ENCODE peak calls at places on chromosomes 1 and 21, in five cellular contexts. One of them, this sample, is unnamed.

GRCh38 chr21:46214478-46215340 is 13.9 kb downstream of the LSS start:
- DNase-seq in nephron progenitor cell: no peak
- DNase-seq in psoas muscle: no peak
- DNase-seq in progenitor cell of endocrine pancreas: no peak
- DNase-seq in GM10248: no peak
- DNase-seq in this sample: no peak

GRCh38 chr1:199522936-199523335 is 504.6 kb upstream of the NR5A2 start:
- DNase-seq in nephron progenitor cell: no peak
- DNase-seq in psoas muscle: no peak
- DNase-seq in progenitor cell of endocrine pancreas: no peak
- DNase-seq in GM10248: no peak
- DNase-seq in this sample: no peak

GRCh38 chr1:202952818-202953217 is 5.3 kb downstream of the ADIPOR1 start:
- DNase-seq in nephron progenitor cell: no peak
- DNase-seq in psoas muscle: no peak
- DNase-seq in progenitor cell of endocrine pancreas: no peak
- DNase-seq in GM10248: no peak
- DNase-seq in this sample: no peak

GRCh38 chr1:59046730-59047157 is 250.2 kb upstream of the FGGY start:
- DNase-seq in nephron progenitor cell: no peak
- DNase-seq in psoas muscle: no peak
- DNase-seq in progenitor cell of endocrine pancreas: no peak
- DNase-seq in GM10248: peak
- DNase-seq in this sample: no peak

GRCh38 chr1:222369991-222370910 is 177.7 kb downstream of the HHIPL2 start:
- DNase-seq in nephron progenitor cell: no peak
- DNase-seq in psoas muscle: no peak
- DNase-seq in progenitor cell of endocrine pancreas: no peak
- DNase-seq in GM10248: no peak
- DNase-seq in this sample: no peak

GRCh38 chr1:177975588-177976495 is 6.0 kb upstream of the SEC16B start:
- DNase-seq in nephron progenitor cell: no peak
- DNase-seq in psoas muscle: no peak
- DNase-seq in progenitor cell of endocrine pancreas: no peak
- DNase-seq in GM10248: no peak
- DNase-seq in this sample: peak

GRCh38 chr1:17419626-17420328 is 19.7 kb downstream of the RCC2 start:
- DNase-seq in nephron progenitor cell: peak
- DNase-seq in psoas muscle: peak
- DNase-seq in progenitor cell of endocrine pancreas: peak
- DNase-seq in GM10248: peak
- DNase-seq in this sample: no peak

GRCh38 chr1:32761253-32761877 is 55.8 kb downstream of the YARS1 start:
- DNase-seq in nephron progenitor cell: no peak
- DNase-seq in psoas muscle: no peak
- DNase-seq in progenitor cell of endocrine pancreas: no peak
- DNase-seq in GM10248: no peak
- DNase-seq in this sample: peak

GRCh38 chr1:219837274-219837993 is 90.9 kb downstream of the SLC30A10 start:
- DNase-seq in nephron progenitor cell: peak
- DNase-seq in psoas muscle: no peak
- DNase-seq in progenitor cell of endocrine pancreas: no peak
- DNase-seq in GM10248: peak
- DNase-seq in this sample: peak

GRCh38 chr1:177442580-177442979 is 271.8 kb downstream of the BRINP2 start:
- DNase-seq in nephron progenitor cell: no peak
- DNase-seq in psoas muscle: no peak
- DNase-seq in progenitor cell of endocrine pancreas: no peak
- DNase-seq in GM10248: no peak
- DNase-seq in this sample: no peak

GRCh38 chr21:16134134-16134533 is 404.4 kb downstream of the USP25 start:
- DNase-seq in nephron progenitor cell: no peak
- DNase-seq in psoas muscle: no peak
- DNase-seq in progenitor cell of endocrine pancreas: no peak
- DNase-seq in GM10248: no peak
- DNase-seq in this sample: no peak

GRCh38 chr1:3519301-3519885 is 64.9 kb downstream of the ARHGEF16 start:
- DNase-seq in nephron progenitor cell: no peak
- DNase-seq in psoas muscle: no peak
- DNase-seq in progenitor cell of endocrine pancreas: no peak
- DNase-seq in GM10248: no peak
- DNase-seq in this sample: no peak

GRCh38 chr1:168607872-168608428 is 31.5 kb downstream of the XCL1 start:
- DNase-seq in nephron progenitor cell: no peak
- DNase-seq in psoas muscle: peak
- DNase-seq in progenitor cell of endocrine pancreas: no peak
- DNase-seq in GM10248: no peak
- DNase-seq in this sample: no peak

GRCh38 chr1:164137273-164137947 is 421.6 kb upstream of the PBX1 start:
- DNase-seq in nephron progenitor cell: no peak
- DNase-seq in psoas muscle: no peak
- DNase-seq in progenitor cell of endocrine pancreas: no peak
- DNase-seq in GM10248: no peak
- DNase-seq in this sample: no peak

DNA sequence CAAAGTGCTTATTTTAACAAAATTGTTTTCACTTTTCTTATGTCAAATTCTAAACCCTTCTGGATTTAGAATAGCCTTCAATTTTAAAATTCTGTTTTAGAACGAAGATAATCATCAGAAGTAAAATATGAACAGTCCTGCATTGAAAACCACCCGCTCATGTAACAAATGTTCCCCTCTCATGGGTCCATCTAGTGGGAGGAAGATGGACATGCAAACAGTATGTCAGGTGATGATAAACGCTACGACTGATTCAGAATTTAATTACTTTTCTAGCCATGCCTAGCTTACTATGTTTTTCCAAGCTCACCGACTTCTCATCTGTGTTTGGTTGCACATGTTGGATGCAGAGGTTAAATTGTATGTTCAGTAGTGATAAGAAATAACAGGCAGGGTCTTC is 23.5 kb downstream of the SOD1 start:
- DNase-seq in nephron progenitor cell: no peak
- DNase-seq in psoas muscle: no peak
- DNase-seq in progenitor cell of endocrine pancreas: no peak
- DNase-seq in GM10248: no peak
- DNase-seq in this sample: no peak
- TF ChIP-seq CTCF in nephron progenitor cell: no peak
- TF ChIP-seq CTCF in psoas muscle: peak
- TF ChIP-seq CTCF in progenitor cell of endocrine pancreas: no peak
- TF ChIP-seq CTCF in GM10248: no peak
- TF ChIP-seq CTCF in this sample: peak

GRCh38 chr1:9689971-9690381 is 38.4 kb downstream of the PIK3CD start:
- DNase-seq in nephron progenitor cell: peak
- DNase-seq in psoas muscle: peak
- DNase-seq in progenitor cell of endocrine pancreas: peak
- DNase-seq in GM10248: no peak
- DNase-seq in this sample: no peak
- TF ChIP-seq CTCF in nephron progenitor cell: no peak
- TF ChIP-seq CTCF in psoas muscle: no peak
- TF ChIP-seq CTCF in progenitor cell of endocrine pancreas: no peak
- TF ChIP-seq CTCF in GM10248: no peak
- TF ChIP-seq CTCF in this sample: peak

GRCh38 chr1:29243863-29244185 is 7.5 kb downstream of the PTPRU start:
- DNase-seq in nephron progenitor cell: no peak
- DNase-seq in psoas muscle: no peak
- DNase-seq in progenitor cell of endocrine pancreas: no peak
- DNase-seq in GM10248: no peak
- DNase-seq in this sample: no peak

GRCh38 chr1:29247874-29248273 is 11.6 kb downstream of the PTPRU start:
- DNase-seq in nephron progenitor cell: no peak
- DNase-seq in psoas muscle: no peak
- DNase-seq in progenitor cell of endocrine pancreas: no peak
- DNase-seq in GM10248: no peak
- DNase-seq in this sample: no peak

GRCh38 chr1:29245261-29245660 is 8.9 kb downstream of the PTPRU start:
- DNase-seq in nephron progenitor cell: no peak
- DNase-seq in psoas muscle: no peak
- DNase-seq in progenitor cell of endocrine pancreas: no peak
- DNase-seq in GM10248: no peak
- DNase-seq in this sample: no peak

GRCh38 chr1:29247044-29247443 is 10.7 kb downstream of the PTPRU start:
- DNase-seq in nephron progenitor cell: no peak
- DNase-seq in psoas muscle: no peak
- DNase-seq in progenitor cell of endocrine pancreas: no peak
- DNase-seq in GM10248: no peak
- DNase-seq in this sample: no peak

DNA sequence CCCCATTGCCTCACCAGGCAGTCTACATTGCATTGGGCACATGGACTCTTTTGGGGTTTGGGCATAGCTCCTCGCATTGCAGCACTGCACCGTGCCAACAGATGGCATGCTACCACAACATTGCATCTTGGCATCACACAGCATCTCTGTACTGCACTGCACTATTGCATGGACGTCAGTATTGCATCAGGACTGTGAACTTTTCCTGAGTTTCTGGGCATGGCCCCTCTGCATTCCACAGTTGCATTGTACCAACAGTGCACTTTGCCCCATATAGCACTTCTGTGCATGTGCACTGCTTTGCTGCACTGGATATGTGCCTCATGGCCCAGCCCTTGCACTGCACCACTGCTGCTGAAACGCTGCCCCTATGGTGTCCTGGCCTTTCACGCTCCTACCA is 9.6 kb downstream of the PTPRU start:
- DNase-seq in nephron progenitor cell: no peak
- DNase-seq in psoas muscle: no peak
- DNase-seq in progenitor cell of endocrine pancreas: no peak
- DNase-seq in GM10248: no peak
- DNase-seq in this sample: no peak
- TF ChIP-seq CTCF in nephron progenitor cell: no peak
- TF ChIP-seq CTCF in psoas muscle: no peak
- TF ChIP-seq CTCF in progenitor cell of endocrine pancreas: peak
- TF ChIP-seq CTCF in GM10248: peak
- TF ChIP-seq CTCF in this sample: peak

GRCh38 chr1:1380860-1381259 is 5.9 kb upstream of the AURKAIP1 start:
- DNase-seq in nephron progenitor cell: no peak
- DNase-seq in psoas muscle: peak
- DNase-seq in progenitor cell of endocrine pancreas: no peak
- DNase-seq in GM10248: no peak
- DNase-seq in this sample: no peak
- TF ChIP-seq CTCF in nephron progenitor cell: no peak
- TF ChIP-seq CTCF in psoas muscle: no peak
- TF ChIP-seq CTCF in progenitor cell of endocrine pancreas: no peak
- TF ChIP-seq CTCF in GM10248: no peak
- TF ChIP-seq CTCF in this sample: no peak

GRCh38 chr1:206661161-206661820 is 23.4 kb upstream of the MAPKAPK2 start:
- DNase-seq in nephron progenitor cell: no peak
- DNase-seq in psoas muscle: no peak
- DNase-seq in progenitor cell of endocrine pancreas: no peak
- DNase-seq in GM10248: no peak
- DNase-seq in this sample: no peak

GRCh38 chr1:206656936-206657335 is 21.6 kb downstream of the DYRK3 start:
- DNase-seq in nephron progenitor cell: no peak
- DNase-seq in psoas muscle: no peak
- DNase-seq in progenitor cell of endocrine pancreas: no peak
- DNase-seq in GM10248: no peak
- DNase-seq in this sample: no peak

GRCh38 chr1:206660136-206660535 is 24.6 kb upstream of the MAPKAPK2 start:
- DNase-seq in nephron progenitor cell: no peak
- DNase-seq in psoas muscle: no peak
- DNase-seq in progenitor cell of endocrine pancreas: no peak
- DNase-seq in GM10248: no peak
- DNase-seq in this sample: no peak

GRCh38 chr1:206658981-206659273 is 23.6 kb downstream of the DYRK3 start:
- DNase-seq in nephron progenitor cell: peak
- DNase-seq in psoas muscle: peak
- DNase-seq in progenitor cell of endocrine pancreas: no peak
- DNase-seq in GM10248: no peak
- DNase-seq in this sample: no peak

GRCh38 chr1:206658264-206658980 is 23.1 kb downstream of the DYRK3 start:
- DNase-seq in nephron progenitor cell: peak
- DNase-seq in psoas muscle: peak
- DNase-seq in progenitor cell of endocrine pancreas: peak
- DNase-seq in GM10248: peak
- DNase-seq in this sample: no peak
- TF ChIP-seq CTCF in nephron progenitor cell: peak
- TF ChIP-seq CTCF in psoas muscle: peak
- TF ChIP-seq CTCF in progenitor cell of endocrine pancreas: peak
- TF ChIP-seq CTCF in GM10248: peak
- TF ChIP-seq CTCF in this sample: peak

DNA sequence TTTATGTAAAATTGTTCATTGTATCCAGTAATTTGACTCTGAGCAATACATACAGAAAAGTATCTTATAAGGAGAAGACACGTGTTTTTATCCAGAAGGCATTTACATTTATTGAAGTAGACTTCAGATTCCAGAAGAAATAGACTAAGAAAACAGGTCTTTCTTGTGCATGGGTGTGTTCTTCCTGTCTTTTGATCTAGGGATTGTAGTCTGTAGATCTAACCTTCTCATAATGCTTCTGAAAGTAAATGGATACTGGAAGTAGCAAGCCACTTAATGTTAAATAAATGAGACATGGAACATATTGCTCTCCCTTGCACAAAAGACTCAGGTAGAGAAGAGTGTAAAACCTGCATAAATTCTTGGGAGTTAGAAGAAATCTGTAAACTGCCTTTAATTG is 853.2 kb upstream of the B3GALT2 start:
- DNase-seq in nephron progenitor cell: no peak
- DNase-seq in psoas muscle: no peak
- DNase-seq in progenitor cell of endocrine pancreas: no peak
- DNase-seq in GM10248: no peak
- DNase-seq in this sample: no peak
- TF ChIP-seq CTCF in nephron progenitor cell: no peak
- TF ChIP-seq CTCF in psoas muscle: no peak
- TF ChIP-seq CTCF in progenitor cell of endocrine pancreas: no peak
- TF ChIP-seq CTCF in GM10248: no peak
- TF ChIP-seq CTCF in this sample: no peak

This sample was measured in epithelial cell of proximal tubule.